ENCODE peak calls at places on chromosomes 3 and 15, in ten cellular contexts. One of them, this sample, is unnamed.

GRCh38 chr15:38065721-38066120 is 131.3 kb downstream of the TMCO5A start:
- DNase-seq in K562: no peak
- DNase-seq in RWPE1: no peak
- DNase-seq in tibial artery: no peak
- DNase-seq in B cell: no peak
- DNase-seq in AG09319: no peak
- DNase-seq in nephron progenitor cell: no peak
- DNase-seq in WTC11: no peak
- DNase-seq in cardiac muscle cell: no peak
- DNase-seq in prostate gland: no peak
- DNase-seq in this sample: no peak

GRCh38 chr15:56856934-56857333 is 61.5 kb upstream of the TCF12 start:
- DNase-seq in tibial artery: no peak
- DNase-seq in B cell: no peak
- DNase-seq in K562: no peak
- DNase-seq in cardiac muscle cell: no peak
- DNase-seq in RWPE1: no peak
- DNase-seq in AG09319: no peak
- DNase-seq in prostate gland: no peak
- DNase-seq in nephron progenitor cell: no peak
- DNase-seq in WTC11: no peak
- DNase-seq in this sample: no peak

GRCh38 chr3:182785142-182785541 is 8.2 kb upstream of the ATP11B start:
- DNase-seq in WTC11: no peak
- DNase-seq in K562: no peak
- DNase-seq in cardiac muscle cell: no peak
- DNase-seq in prostate gland: no peak
- DNase-seq in tibial artery: no peak
- DNase-seq in B cell: no peak
- DNase-seq in nephron progenitor cell: no peak
- DNase-seq in RWPE1: no peak
- DNase-seq in AG09319: no peak
- DNase-seq in this sample: no peak

GRCh38 chr3:190514163-190515153 is 573 bp downstream of the IL1RAP start:
- DNase-seq in nephron progenitor cell: peak
- DNase-seq in K562: no peak
- DNase-seq in cardiac muscle cell: peak
- DNase-seq in prostate gland: peak
- DNase-seq in B cell: peak
- DNase-seq in AG09319: no peak
- DNase-seq in tibial artery: peak
- DNase-seq in RWPE1: peak
- DNase-seq in WTC11: peak
- DNase-seq in this sample: no peak

GRCh38 chr15:63888823-63889222 is 55.1 kb upstream of the HERC1 start:
- DNase-seq in RWPE1: no peak
- DNase-seq in cardiac muscle cell: no peak
- DNase-seq in nephron progenitor cell: no peak
- DNase-seq in tibial artery: no peak
- DNase-seq in WTC11: no peak
- DNase-seq in prostate gland: no peak
- DNase-seq in AG09319: no peak
- DNase-seq in B cell: no peak
- DNase-seq in K562: peak
- DNase-seq in this sample: no peak

GRCh38 chr15:39657181-39657580 is 76.3 kb downstream of the THBS1 start:
- DNase-seq in B cell: no peak
- DNase-seq in prostate gland: no peak
- DNase-seq in RWPE1: no peak
- DNase-seq in tibial artery: no peak
- DNase-seq in cardiac muscle cell: no peak
- DNase-seq in nephron progenitor cell: no peak
- DNase-seq in AG09319: no peak
- DNase-seq in WTC11: no peak
- DNase-seq in K562: no peak
- DNase-seq in this sample: no peak

GRCh38 chr3:142433110-142433509 is 14.7 kb downstream of the XRN1 start:
- DNase-seq in tibial artery: no peak
- DNase-seq in AG09319: no peak
- DNase-seq in RWPE1: no peak
- DNase-seq in WTC11: no peak
- DNase-seq in B cell: no peak
- DNase-seq in cardiac muscle cell: no peak
- DNase-seq in prostate gland: no peak
- DNase-seq in nephron progenitor cell: no peak
- DNase-seq in K562: no peak
- DNase-seq in this sample: no peak

GRCh38 chr3:58522759-58523425 is 14.1 kb downstream of the ACOX2 start:
- DNase-seq in RWPE1: no peak
- DNase-seq in tibial artery: no peak
- DNase-seq in WTC11: no peak
- DNase-seq in cardiac muscle cell: no peak
- DNase-seq in K562: peak
- DNase-seq in nephron progenitor cell: no peak
- DNase-seq in AG09319: no peak
- DNase-seq in B cell: no peak
- DNase-seq in prostate gland: no peak
- DNase-seq in this sample: no peak

GRCh38 chr15:52709172-52709979 is 30.2 kb upstream of the ATOSA start:
- DNase-seq in prostate gland: no peak
- DNase-seq in RWPE1: no peak
- DNase-seq in nephron progenitor cell: peak
- DNase-seq in AG09319: no peak
- DNase-seq in tibial artery: no peak
- DNase-seq in B cell: peak
- DNase-seq in cardiac muscle cell: peak
- DNase-seq in K562: peak
- DNase-seq in WTC11: peak
- DNase-seq in this sample: no peak

GRCh38 chr3:174397848-174398247 is 461.3 kb upstream of the NAALADL2 start:
- DNase-seq in RWPE1: peak
- DNase-seq in AG09319: no peak
- DNase-seq in WTC11: no peak
- DNase-seq in nephron progenitor cell: no peak
- DNase-seq in cardiac muscle cell: peak
- DNase-seq in tibial artery: no peak
- DNase-seq in B cell: no peak
- DNase-seq in K562: no peak
- DNase-seq in prostate gland: no peak
- DNase-seq in this sample: no peak

GRCh38 chr15:69755571-69756310 is 303.1 kb downstream of the RPLP1 start:
- DNase-seq in prostate gland: no peak
- DNase-seq in B cell: peak
- DNase-seq in RWPE1: no peak
- DNase-seq in K562: no peak
- DNase-seq in cardiac muscle cell: no peak
- DNase-seq in AG09319: no peak
- DNase-seq in nephron progenitor cell: peak
- DNase-seq in WTC11: no peak
- DNase-seq in tibial artery: no peak
- DNase-seq in this sample: no peak

GRCh38 chr15:101358895-101359294 is 63.8 kb upstream of the SNRPA1 start:
- DNase-seq in cardiac muscle cell: peak
- DNase-seq in AG09319: no peak
- DNase-seq in RWPE1: peak
- DNase-seq in WTC11: no peak
- DNase-seq in K562: no peak
- DNase-seq in nephron progenitor cell: no peak
- DNase-seq in tibial artery: no peak
- DNase-seq in B cell: no peak
- DNase-seq in prostate gland: peak
- DNase-seq in this sample: no peak

GRCh38 chr15:48112242-48112641 is 8.5 kb upstream of the SLC24A5 start:
- DNase-seq in WTC11: peak
- DNase-seq in B cell: no peak
- DNase-seq in tibial artery: no peak
- DNase-seq in RWPE1: peak
- DNase-seq in AG09319: no peak
- DNase-seq in cardiac muscle cell: peak
- DNase-seq in prostate gland: no peak
- DNase-seq in nephron progenitor cell: peak
- DNase-seq in K562: no peak
- DNase-seq in this sample: no peak
- TF ChIP-seq CTCF in WTC11: no peak
- TF ChIP-seq CTCF in B cell: no peak
- TF ChIP-seq CTCF in tibial artery: peak
- TF ChIP-seq CTCF in RWPE1: peak
- TF ChIP-seq CTCF in AG09319: peak
- TF ChIP-seq CTCF in cardiac muscle cell: peak
- TF ChIP-seq CTCF in prostate gland: peak
- TF ChIP-seq CTCF in nephron progenitor cell: peak
- TF ChIP-seq CTCF in K562: no peak
- TF ChIP-seq CTCF in this sample: peak

GRCh38 chr3:186589115-186589514 is 18.6 kb downstream of the DNAJB11 start:
- DNase-seq in RWPE1: no peak
- DNase-seq in tibial artery: no peak
- DNase-seq in K562: peak
- DNase-seq in prostate gland: no peak
- DNase-seq in B cell: no peak
- DNase-seq in AG09319: no peak
- DNase-seq in WTC11: no peak
- DNase-seq in cardiac muscle cell: peak
- DNase-seq in nephron progenitor cell: no peak
- DNase-seq in this sample: no peak
- TF ChIP-seq CTCF in RWPE1: no peak
- TF ChIP-seq CTCF in tibial artery: no peak
- TF ChIP-seq CTCF in K562: peak
- TF ChIP-seq CTCF in prostate gland: no peak
- TF ChIP-seq CTCF in B cell: no peak
- TF ChIP-seq CTCF in AG09319: no peak
- TF ChIP-seq CTCF in WTC11: no peak
- TF ChIP-seq CTCF in cardiac muscle cell: peak
- TF ChIP-seq CTCF in nephron progenitor cell: peak
- TF ChIP-seq CTCF in this sample: peak

GRCh38 chr15:89129816-89130134 is 41.5 kb downstream of the ABHD2 start:
- DNase-seq in WTC11: no peak
- DNase-seq in nephron progenitor cell: no peak
- DNase-seq in tibial artery: no peak
- DNase-seq in K562: no peak
- DNase-seq in B cell: no peak
- DNase-seq in prostate gland: no peak
- DNase-seq in AG09319: no peak
- DNase-seq in cardiac muscle cell: no peak
- DNase-seq in RWPE1: no peak
- DNase-seq in this sample: no peak

GRCh38 chr15:89129123-89129815 is 41.0 kb downstream of the ABHD2 start:
- DNase-seq in AG09319: no peak
- DNase-seq in WTC11: peak
- DNase-seq in tibial artery: no peak
- DNase-seq in B cell: peak
- DNase-seq in prostate gland: peak
- DNase-seq in nephron progenitor cell: peak
- DNase-seq in RWPE1: no peak
- DNase-seq in cardiac muscle cell: peak
- DNase-seq in K562: peak
- DNase-seq in this sample: no peak

GRCh38 chr15:89125038-89125826 is 37.0 kb downstream of the ABHD2 start:
- DNase-seq in tibial artery: no peak
- DNase-seq in prostate gland: peak
- DNase-seq in K562: no peak
- DNase-seq in WTC11: no peak
- DNase-seq in AG09319: no peak
- DNase-seq in RWPE1: no peak
- DNase-seq in cardiac muscle cell: no peak
- DNase-seq in B cell: no peak
- DNase-seq in nephron progenitor cell: no peak
- DNase-seq in this sample: no peak

GRCh38 chr15:89128320-89129122 is 40.3 kb downstream of the ABHD2 start:
- DNase-seq in B cell: no peak
- DNase-seq in cardiac muscle cell: no peak
- DNase-seq in WTC11: no peak
- DNase-seq in K562: no peak
- DNase-seq in AG09319: no peak
- DNase-seq in tibial artery: no peak
- DNase-seq in prostate gland: no peak
- DNase-seq in RWPE1: no peak
- DNase-seq in nephron progenitor cell: no peak
- DNase-seq in this sample: no peak

DNA sequence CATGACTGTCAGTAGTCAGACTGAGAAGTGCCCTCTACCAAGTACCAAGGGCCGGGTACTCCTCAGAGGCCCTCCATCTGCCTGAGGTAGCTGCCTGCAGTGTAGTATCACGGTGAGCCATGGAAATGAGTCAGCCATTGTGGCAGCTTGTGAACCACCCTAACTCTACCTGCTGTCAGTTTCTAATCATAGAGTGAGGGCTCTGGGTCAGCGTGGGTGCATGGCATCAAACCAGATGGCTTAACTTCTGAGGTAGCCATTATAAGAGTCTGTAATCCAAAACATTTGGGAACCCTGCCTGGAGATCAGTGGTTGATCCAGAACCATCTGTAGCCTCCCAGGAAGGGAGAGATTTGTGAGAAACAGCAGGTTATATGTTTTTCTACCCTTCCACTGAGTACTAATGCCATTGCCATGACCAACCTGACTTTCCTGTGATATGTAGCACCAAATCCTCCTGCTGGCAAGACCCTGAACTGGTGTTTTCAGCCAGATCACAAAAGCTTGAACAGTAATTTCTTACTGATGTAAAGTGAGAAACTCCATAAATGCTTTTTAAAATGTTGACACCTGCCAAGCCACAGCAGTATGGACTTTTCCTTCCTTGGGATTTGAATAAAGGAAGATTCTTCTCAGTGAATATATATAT is 38.9 kb downstream of the ABHD2 start:
- DNase-seq in WTC11: no peak
- DNase-seq in AG09319: no peak
- DNase-seq in cardiac muscle cell: no peak
- DNase-seq in prostate gland: no peak
- DNase-seq in B cell: no peak
- DNase-seq in RWPE1: no peak
- DNase-seq in tibial artery: no peak
- DNase-seq in nephron progenitor cell: no peak
- DNase-seq in K562: no peak
- DNase-seq in this sample: no peak
- TF ChIP-seq CTCF in WTC11: no peak
- TF ChIP-seq CTCF in AG09319: peak
- TF ChIP-seq CTCF in cardiac muscle cell: no peak
- TF ChIP-seq CTCF in prostate gland: no peak
- TF ChIP-seq CTCF in B cell: no peak
- TF ChIP-seq CTCF in RWPE1: no peak
- TF ChIP-seq CTCF in tibial artery: no peak
- TF ChIP-seq CTCF in nephron progenitor cell: no peak
- TF ChIP-seq CTCF in K562: no peak
- TF ChIP-seq CTCF in this sample: peak

DNA sequence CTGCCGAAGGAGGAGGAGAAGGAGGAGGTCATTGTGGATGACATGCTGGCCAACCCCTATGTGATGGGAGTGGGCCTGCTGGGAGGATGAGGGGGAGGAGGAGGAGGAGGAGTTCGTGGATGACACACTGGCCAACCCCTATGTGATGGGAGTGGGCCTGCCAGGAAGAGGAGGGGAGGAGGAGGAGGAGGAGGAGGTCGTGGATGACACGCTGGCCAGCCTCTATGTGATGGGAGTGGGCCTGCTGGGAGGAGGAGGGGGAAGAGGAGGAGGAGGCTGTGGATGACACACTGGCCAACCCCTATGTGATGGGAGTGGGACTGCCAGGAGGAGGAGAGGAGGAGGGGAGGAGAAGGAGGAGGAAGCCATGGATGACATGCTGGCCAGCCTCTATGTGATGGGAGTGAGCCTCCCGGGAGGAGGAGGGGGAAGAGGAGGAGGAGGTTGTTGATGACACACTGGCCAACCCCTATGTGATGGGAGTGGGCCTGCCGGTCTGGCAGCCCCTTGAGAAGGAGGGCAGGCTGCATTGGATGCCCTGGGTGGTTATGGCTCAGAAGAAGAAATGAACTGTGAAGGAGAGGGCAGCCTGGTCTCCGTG is 55.7 kb upstream of the WNT7A start:
- DNase-seq in K562: no peak
- DNase-seq in cardiac muscle cell: no peak
- DNase-seq in prostate gland: no peak
- DNase-seq in nephron progenitor cell: no peak
- DNase-seq in tibial artery: no peak
- DNase-seq in WTC11: no peak
- DNase-seq in AG09319: no peak
- DNase-seq in B cell: no peak
- DNase-seq in RWPE1: no peak
- DNase-seq in this sample: no peak
- TF ChIP-seq CTCF in K562: no peak
- TF ChIP-seq CTCF in cardiac muscle cell: no peak
- TF ChIP-seq CTCF in prostate gland: no peak
- TF ChIP-seq CTCF in nephron progenitor cell: no peak
- TF ChIP-seq CTCF in tibial artery: no peak
- TF ChIP-seq CTCF in WTC11: no peak
- TF ChIP-seq CTCF in AG09319: no peak
- TF ChIP-seq CTCF in B cell: no peak
- TF ChIP-seq CTCF in RWPE1: no peak
- TF ChIP-seq CTCF in this sample: no peak

This sample was measured in type B pancreatic cell.